ENCODE peak calls at places on chromosomes 11 and 22, in six cellular contexts. A, S, T, U, O and K are unnamed samples.

GRCh38 chr22:29877620-29878019 is 5.4 kb upstream of the MTMR3 start:
- DNase-seq in A (peak; percentile 65), S (peak; percentile 20), T (no peak), U (peak; percentile 44), O (peak; percentile 60), K (peak; percentile 27)

GRCh38 chr11:74237541-74237940 is 66.5 kb downstream of the PPME1 start:
- DNase-seq in A (no peak), S (no peak), T (no peak), U (no peak), O (no peak), K (no peak)

GRCh38 chr22:36016656-36017055 is 12.0 kb downstream of the RBFOX2 start:
- DNase-seq in A (peak; percentile 56), S (no peak), T (no peak), U (no peak), O (peak; percentile 61), K (peak; percentile 51)

GRCh38 chr11:107609384-107610218 is 18.7 kb downstream of the ELMOD1 start:
- DNase-seq in A (no peak), S (no peak), T (no peak), U (no peak), O (no peak), K (no peak)

GRCh38 chr11:15139958-15140659 is 25.4 kb downstream of the INSC start:
- DNase-seq in A (no peak), S (no peak), T (no peak), U (no peak), O (no peak), K (no peak)

GRCh38 chr22:19495562-19496323 is 16.0 kb downstream of the CDC45 start:
- DNase-seq in A (peak; percentile 62), S (peak; percentile 10), T (no peak), U (no peak), O (no peak), K (peak; percentile 53)

GRCh38 chr11:126523441-126523840 is 168.0 kb downstream of the ST3GAL4 start:
- DNase-seq in A (no peak), S (no peak), T (no peak), U (no peak), O (no peak), K (no peak)

GRCh38 chr22:37316875-37317371 is 34.6 kb downstream of the CYTH4 start:
- DNase-seq in A (peak; percentile 89), S (no peak), T (no peak), U (no peak), O (peak; percentile 80), K (peak; percentile 92)

GRCh38 chr11:106399075-106399500 is 321.6 kb downstream of the AASDHPPT start:
- DNase-seq in A (peak; percentile 100), S (peak; percentile 100), T (no peak), U (peak; percentile 99), O (peak; percentile 100), K (peak; percentile 99)

GRCh38 chr11:96309001-96309642 is 33.9 kb downstream of the MAML2 start:
- DNase-seq in A (peak; percentile 85), S (no peak), T (no peak), U (no peak), O (peak; percentile 86), K (peak; percentile 94)

GRCh38 chr11:85712953-85713352 is 27.0 kb upstream of the CCDC89 start:
- DNase-seq in A (no peak), S (no peak), T (no peak), U (no peak), O (peak; percentile 52), K (no peak)

GRCh38 chr11:109521571-109522086 is 99.6 kb downstream of the C11orf87 start:
- DNase-seq in A (no peak), S (no peak), T (no peak), U (no peak), O (no peak), K (no peak)

GRCh38 chr11:72724021-72724561 is 28.1 kb downstream of the ARAP1 start:
- DNase-seq in A (no peak), S (no peak), T (no peak), U (no peak), O (no peak), K (no peak)

GRCh38 chr22:33883561-33883960 is 36.7 kb downstream of the LARGE1 start:
- DNase-seq in A (no peak), S (no peak), T (no peak), U (no peak), O (peak; percentile 45), K (no peak)

GRCh38 chr11:97691061-97691460 is 1301.2 kb downstream of the JRKL start:
- DNase-seq in A (no peak), S (no peak), T (no peak), U (no peak), O (no peak), K (no peak)

GRCh38 chr11:623999-624704 is 603 bp downstream of the CDHR5 start:
- DNase-seq in A (peak; percentile 26), S (no peak), T (no peak), U (no peak), O (no peak), K (no peak)

GRCh38 chr11:75810637-75811383 is 4.2 kb upstream of the UVRAG start:
- DNase-seq in A (no peak), S (no peak), T (no peak), U (no peak), O (no peak), K (no peak)

GRCh38 chr22:25759825-25760231 is 17.8 kb downstream of the MYO18B start:
- DNase-seq in A (peak; percentile 98), S (peak; percentile 94), T (peak; percentile 44), U (peak; percentile 90), O (peak; percentile 99), K (peak; percentile 97)

GRCh38 chr22:49688516-49689254 is 139.0 kb downstream of the BRD1 start:
- DNase-seq in A (no peak), S (no peak), T (no peak), U (no peak), O (no peak), K (no peak)

GRCh38 chr11:62794201-62794775 is 2.5 kb upstream of the TMEM223 start:
- DNase-seq in A (no peak), S (no peak), T (no peak), U (no peak), O (peak; percentile 17), K (no peak)

GRCh38 chr11:62789576-62789975 is 2.2 kb downstream of the TMEM223 start:
- DNase-seq in A (no peak), S (no peak), T (no peak), U (no peak), O (no peak), K (no peak)

GRCh38 chr11:62788991-62789390 is 1.8 kb downstream of the TMEM179B start:
- DNase-seq in A (no peak), S (no peak), T (no peak), U (no peak), O (no peak), K (no peak)

GRCh38 chr11:62791501-62792192 is at the start of gene TMEM223:
- DNase-seq in A (peak; percentile 65), S (no peak), T (peak; percentile 59), U (no peak), O (peak; percentile 75), K (peak; percentile 73)

DNA sequence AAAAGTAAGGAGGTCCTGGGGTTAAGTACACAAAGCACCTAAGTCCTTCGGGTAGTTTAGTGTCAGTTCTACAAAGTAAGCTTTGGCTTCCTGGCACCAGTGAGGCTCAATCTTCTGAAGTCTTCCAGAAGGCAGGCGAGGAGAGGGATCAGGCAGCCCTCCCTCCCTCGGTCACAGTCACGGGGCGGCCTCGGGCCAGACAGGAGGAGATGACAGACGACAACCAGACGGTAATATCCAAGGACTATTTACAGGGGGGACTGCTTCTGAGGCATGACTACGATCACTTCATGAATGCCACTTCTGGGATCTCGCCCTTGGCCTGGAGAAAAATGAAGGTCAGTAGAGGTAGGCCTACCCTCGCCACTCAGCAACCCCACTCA is 378 bp upstream of the TMEM223 start:
- DNase-seq in A (no peak), S (no peak), T (no peak), U (no peak), O (peak; percentile 17), K (no peak)
- TF ChIP-seq CTCF in A (no peak), S (no peak), T (no peak), U (no peak), O (no peak), K (no peak)

GRCh38 chr11:134245434-134245833 is 7.7 kb downstream of the THYN1 start:
- DNase-seq in A (no peak), S (no peak), T (no peak), U (no peak), O (no peak), K (no peak)

GRCh38 chr11:134243913-134244312 is 9.2 kb downstream of the THYN1 start:
- DNase-seq in A (no peak), S (no peak), T (no peak), U (no peak), O (no peak), K (no peak)

GRCh38 chr11:134246678-134247077 is 6.5 kb downstream of the THYN1 start:
- DNase-seq in A (no peak), S (no peak), T (no peak), U (no peak), O (no peak), K (no peak)

GRCh38 chr11:134246100-134246499 is 7.1 kb downstream of the THYN1 start:
- DNase-seq in A (no peak), S (no peak), T (no peak), U (no peak), O (no peak), K (no peak)

GRCh38 chr11:134244593-134244992 is 8.6 kb downstream of the THYN1 start:
- DNase-seq in A (no peak), S (no peak), T (no peak), U (no peak), O (no peak), K (peak; percentile 50)
- TF ChIP-seq CTCF in A (peak; percentile 40), S (peak; percentile 54), T (peak; percentile 18), U (peak; percentile 55), O (peak; percentile 44), K (peak; percentile 56)

DNA sequence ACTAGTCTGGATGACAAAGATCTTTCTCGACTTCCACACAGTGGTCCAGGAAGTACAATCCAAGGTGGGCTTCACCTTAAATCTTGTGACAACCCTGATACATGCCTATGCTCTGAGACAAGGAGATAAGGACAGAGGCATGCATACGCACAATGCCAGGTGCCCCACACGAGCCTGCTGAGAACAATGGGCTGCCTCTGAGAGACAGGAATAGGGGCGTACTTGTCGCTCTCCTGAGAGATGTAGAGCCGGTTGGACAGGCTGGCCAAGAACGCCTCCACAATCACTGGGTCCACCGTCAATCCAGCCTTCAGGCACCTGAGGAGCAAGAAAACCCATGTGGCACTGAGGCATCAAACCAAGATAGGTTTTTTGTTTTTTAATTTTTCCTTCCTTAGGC is 25.5 kb downstream of the SERPIND1 start:
- DNase-seq in A (no peak), S (no peak), T (no peak), U (no peak), O (no peak), K (no peak)
- TF ChIP-seq CTCF in A (no peak), S (no peak), T (no peak), U (no peak), O (no peak), K (no peak)

DNA sequence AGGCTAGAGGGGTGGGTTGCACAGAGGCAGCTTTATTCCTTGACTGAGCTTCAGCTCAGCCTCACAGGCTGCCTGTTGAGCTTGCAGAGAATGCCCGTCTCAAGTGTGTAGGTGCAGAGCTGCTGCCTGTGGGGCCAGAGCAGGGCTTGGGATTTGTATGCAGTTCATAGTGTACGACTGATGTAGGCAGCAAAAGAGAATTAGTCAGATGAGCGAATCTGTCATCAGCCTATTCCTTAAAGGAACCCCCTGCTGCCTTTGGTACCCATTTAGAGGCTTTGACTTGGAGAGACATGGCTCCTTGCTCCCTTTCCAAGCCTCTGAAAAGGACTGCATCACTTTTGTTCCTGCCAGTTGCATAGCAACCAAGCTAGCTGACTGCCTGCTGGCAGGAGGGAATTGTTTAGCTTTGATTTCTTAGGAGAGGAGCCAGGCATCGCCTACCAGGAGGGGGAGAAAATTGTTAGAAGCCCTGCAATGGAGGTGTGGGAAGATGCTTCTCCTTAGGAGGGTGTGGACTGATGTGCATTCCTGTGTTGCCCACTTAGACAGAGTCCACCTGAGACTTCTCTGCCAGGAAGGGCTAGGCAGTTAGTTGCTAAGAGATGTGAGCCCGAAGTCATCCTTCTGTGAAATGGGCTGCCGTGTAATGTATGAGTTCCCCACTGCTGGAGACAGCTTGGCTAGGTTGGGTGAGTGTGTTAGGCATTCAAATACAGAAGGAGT is 10.9 kb downstream of the ACO2 start:
- DNase-seq in A (peak; percentile 82), S (no peak), T (no peak), U (no peak), O (peak; percentile 72), K (peak; percentile 56)
- TF ChIP-seq CTCF in A (peak; percentile 39), S (no peak), T (peak; percentile 19), U (peak; percentile 4), O (peak; percentile 22), K (peak; percentile 0)